ENCODE peak calls at places on chromosomes 2 and 18, in ten cellular contexts. H is endothelial cell of umbilical vein, I is fibroblast of lung, C is PC-3, N is neuronal stem cell, T is endodermal cell, S is mammary epithelial cell, E is neural progenitor cell, P is MM.1S, U is GM23248. Q is an unnamed sample.
A peak's percentile ranks its signal among the peaks of the same experiment; 100 is the strongest.

GRCh38 chr2:9415770-9416169 is 7.6 kb downstream of the ITGB1BP1 start:
- DNase-seq in H (no peak), I (no peak), C (no peak), N (no peak), T (no peak), S (no peak), E (no peak), P (no peak), U (peak; percentile 58), Q (no peak)

GRCh38 chr2:143819190-143819735 is 690.0 kb downstream of the ARHGAP15 start:
- DNase-seq in H (no peak), I (no peak), C (no peak), N (no peak), T (no peak), S (no peak), E (no peak), P (no peak), U (peak; percentile 50), Q (no peak)

GRCh38 chr2:201779996-201780673 is 598 bp downstream of the ALS2 start:
- DNase-seq in H (peak; percentile 59), I (no peak), C (peak; percentile 14), N (no peak), T (no peak), S (no peak), E (no peak), P (no peak), U (peak; percentile 64), Q (no peak)

GRCh38 chr2:235394278-235394828 is 99.5 kb upstream of the AGAP1 start:
- DNase-seq in H (no peak), I (peak; percentile 81), C (peak; percentile 94), N (no peak), T (no peak), S (peak; percentile 73), E (no peak), P (no peak), U (peak; percentile 81), Q (no peak)

GRCh38 chr2:172047486-172048194 is 37.7 kb upstream of the DLX1 start:
- DNase-seq in H (no peak), I (no peak), C (no peak), N (no peak), T (no peak), S (no peak), E (no peak), P (no peak), U (no peak), Q (no peak)

GRCh38 chr2:10422732-10423399 is 25.3 kb downstream of the ODC1 start:
- DNase-seq in H (no peak), I (no peak), C (no peak), N (no peak), T (no peak), S (no peak), E (no peak), P (no peak), U (no peak), Q (peak; percentile 50)

GRCh38 chr2:173412628-173413027 is 58.0 kb downstream of the CDCA7 start:
- DNase-seq in H (no peak), I (no peak), C (no peak), N (no peak), T (no peak), S (no peak), E (no peak), P (no peak), U (no peak), Q (no peak)

GRCh38 chr18:10659000-10659399 is 133.2 kb downstream of the NAPG start:
- DNase-seq in H (no peak), I (peak; percentile 9), C (no peak), N (no peak), T (no peak), S (peak; percentile 4), E (no peak), P (no peak), U (no peak), Q (no peak)

GRCh38 chr18:35130236-35130635 is 89.0 kb downstream of the MAPRE2 start:
- DNase-seq in H (no peak), I (no peak), C (no peak), N (no peak), T (no peak), S (no peak), E (no peak), P (no peak), U (no peak), Q (no peak)

GRCh38 chr2:147945660-147946059 is 74.9 kb downstream of the ORC4 start:
- DNase-seq in H (peak; percentile 28), I (peak; percentile 21), C (no peak), N (peak; percentile 2), T (peak; percentile 61), S (no peak), E (peak; percentile 40), P (no peak), U (peak; percentile 15), Q (no peak)

GRCh38 chr2:112623913-112624777 is 21.6 kb upstream of the SLC20A1 start:
- DNase-seq in H (peak; percentile 65), I (peak; percentile 89), C (peak; percentile 94), N (no peak), T (peak; percentile 33), S (peak; percentile 99), E (no peak), P (peak; percentile 59), U (peak; percentile 95), Q (peak; percentile 75)

GRCh38 chr2:141940709-141941108 is 190.1 kb downstream of the LRP1B start:
- DNase-seq in H (no peak), I (no peak), C (no peak), N (no peak), T (no peak), S (no peak), E (no peak), P (no peak), U (no peak), Q (no peak)

GRCh38 chr2:190984595-190984994 is 29.4 kb downstream of the STAT1 start:
- DNase-seq in H (peak; percentile 65), I (peak; percentile 16), C (peak; percentile 58), N (no peak), T (no peak), S (peak; percentile 92), E (no peak), P (no peak), U (peak; percentile 83), Q (no peak)

GRCh38 chr2:74778381-74779371 is 55.3 kb upstream of the HK2 start:
- DNase-seq in H (no peak), I (no peak), C (no peak), N (peak; percentile 68), T (peak; percentile 89), S (no peak), E (peak; percentile 87), P (no peak), U (peak; percentile 33), Q (no peak)

DNA sequence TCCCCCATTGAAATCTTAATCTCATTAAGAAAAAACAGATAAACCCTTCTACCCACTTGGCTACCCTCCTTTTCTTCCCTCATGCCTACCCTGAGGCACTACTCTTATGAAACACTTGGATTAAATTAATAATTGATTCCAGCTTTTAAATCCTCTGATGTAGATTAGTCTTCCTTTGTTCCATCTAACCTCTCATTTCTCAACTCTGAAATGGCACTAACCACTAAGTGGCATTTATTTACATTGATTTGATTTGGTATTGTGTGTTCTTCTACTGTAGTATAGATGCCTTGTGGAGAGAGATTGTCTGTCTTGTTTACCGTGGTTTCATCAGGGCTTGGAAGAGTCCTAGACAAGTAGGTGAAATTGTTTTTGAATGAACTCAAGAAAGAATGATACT is 26.7 kb downstream of the ITGA4 start:
- DNase-seq in H (no peak), I (no peak), C (no peak), N (no peak), T (no peak), S (no peak), E (no peak), P (no peak), U (no peak), Q (no peak)
- H3K36me3 ChIP-seq in H (no peaks in the 10 kb centered on the region), I (peaks cover 4% of the 10 kb centered on the region), C (no peaks in the 10 kb centered on the region), N (no peaks in the 10 kb centered on the region), T (no peaks in the 10 kb centered on the region), S (no peaks in the 10 kb centered on the region), E (no peaks in the 10 kb centered on the region), P (peaks cover 48% of the 10 kb centered on the region), U (peaks cover 19% of the 10 kb centered on the region), Q (no peaks in the 10 kb centered on the region)

GRCh38 chr2:96773922-96774321 is 13.2 kb downstream of the CNNM4 start:
- DNase-seq in H (no peak), I (no peak), C (no peak), N (no peak), T (peak; percentile 59), S (no peak), E (no peak), P (peak; percentile 50), U (no peak), Q (no peak)
- H3K9ac ChIP-seq in H (no peak overlapping the region), I (no peak overlapping the region), C (no peak overlapping the region), N (no peak overlapping the region), T (no peak overlapping the region), S (no peak overlapping the region), E (no peak overlapping the region), P (peak overlapping the region; percentile 29), U (no peak overlapping the region), Q (no peak overlapping the region)

GRCh38 chr2:86768189-86768949 is 22.3 kb downstream of the CD8A start:
- DNase-seq in H (no peak), I (no peak), C (no peak), N (no peak), T (no peak), S (no peak), E (no peak), P (no peak), U (no peak), Q (no peak)
- H3K36me3 ChIP-seq in H (peaks cover 15% of the 10 kb centered on the region), I (no peaks in the 10 kb centered on the region), C (peaks cover 16% of the 10 kb centered on the region), N (peaks cover 81% of the 10 kb centered on the region), T (peaks cover 60% of the 10 kb centered on the region), S (peaks cover 18% of the 10 kb centered on the region), E (peaks cover 21% of the 10 kb centered on the region), P (no peaks in the 10 kb centered on the region), U (peaks cover 14% of the 10 kb centered on the region), Q (peaks cover 34% of the 10 kb centered on the region)

GRCh38 chr18:79071037-79071960 is 2.1 kb downstream of the ATP9B start:
- DNase-seq in H (no peak), I (no peak), C (no peak), N (no peak), T (peak; percentile 4), S (no peak), E (no peak), P (no peak), U (no peak), Q (no peak)

GRCh38 chr18:79068299-79068945 is 772 bp upstream of the ATP9B start:
- DNase-seq in H (no peak), I (peak; percentile 16), C (no peak), N (no peak), T (no peak), S (no peak), E (no peak), P (peak; percentile 18), U (peak; percentile 54), Q (no peak)

GRCh38 chr18:79069792-79070151 is 578 bp downstream of the ATP9B start:
- DNase-seq in H (peak; percentile 52), I (no peak), C (no peak), N (no peak), T (no peak), S (no peak), E (no peak), P (peak; percentile 44), U (no peak), Q (no peak)

GRCh38 chr18:79068946-79069791 is at the start of gene ATP9B:
- DNase-seq in H (peak; percentile 99), I (peak; percentile 99), C (peak; percentile 92), N (peak; percentile 97), T (peak; percentile 99), S (peak; percentile 98), E (peak; percentile 98), P (peak; percentile 93), U (peak; percentile 100), Q (peak; percentile 100)

DNA sequence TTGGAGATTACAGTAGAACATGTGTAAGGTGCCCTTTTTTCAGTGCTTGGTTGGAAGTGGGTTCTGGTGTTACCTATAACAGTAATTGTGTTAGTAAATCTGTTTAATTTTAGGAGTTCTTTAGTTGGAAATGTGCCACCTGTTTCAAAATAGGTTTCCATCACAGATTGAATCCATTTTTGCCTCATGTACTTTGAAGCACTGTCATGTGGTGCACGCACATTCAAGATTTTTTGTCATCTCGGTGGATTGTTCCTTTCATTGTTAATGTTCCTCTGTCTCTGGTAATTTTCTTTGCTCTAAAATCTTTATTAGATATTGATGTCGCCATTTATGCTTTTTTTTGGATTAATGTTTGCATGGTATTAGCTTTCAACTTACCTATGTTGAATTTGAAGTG is 1.3 kb downstream of the ATP9B start:
- DNase-seq in H (no peak), I (peak; percentile 9), C (peak; percentile 9), N (no peak), T (peak; percentile 5), S (no peak), E (no peak), P (no peak), U (peak; percentile 5), Q (no peak)
- H3K9ac ChIP-seq in H (peak overlapping the region; percentile 92), I (no peak overlapping the region), C (peak overlapping the region; percentile 93), N (no peak overlapping the region), T (peak overlapping the region; percentile 88), S (peak overlapping the region; percentile 92), E (peak overlapping the region; percentile 91), P (peak overlapping the region; percentile 94), U (peak overlapping the region; percentile 91), Q (peak overlapping the region; percentile 95)